ENCODE peak calls at places on chromosomes 7 and 10, in four cellular contexts. One of them, this sample, is unnamed.
A peak's percentile ranks its signal among the peaks of the same experiment; 100 is the strongest.

GRCh38 chr7:135328526-135328925 is 94.9 kb downstream of the STRA8 start:
- DNase-seq in upper lobe of left lung: no peak
- DNase-seq in endothelial cell: no peak
- DNase-seq in neural progenitor cell: no peak
- DNase-seq in this sample: no peak

GRCh38 chr7:21077602-21078001 is 290.9 kb upstream of the SP8 start:
- DNase-seq in upper lobe of left lung: no peak
- DNase-seq in endothelial cell: no peak
- DNase-seq in neural progenitor cell: no peak
- DNase-seq in this sample: no peak

GRCh38 chr10:71773221-71773971 is at the start of gene VSIR:
- DNase-seq in upper lobe of left lung: peak; percentile 99
- DNase-seq in endothelial cell: peak; percentile 97
- DNase-seq in neural progenitor cell: peak; percentile 93
- DNase-seq in this sample: peak; percentile 80

GRCh38 chr10:132590094-132590751 is 52.6 kb downstream of the INPP5A start:
- DNase-seq in upper lobe of left lung: no peak
- DNase-seq in endothelial cell: no peak
- DNase-seq in neural progenitor cell: no peak
- DNase-seq in this sample: no peak

GRCh38 chr7:151051108-151051507 is 2.8 kb downstream of the ASIC3 start:
- DNase-seq in upper lobe of left lung: peak; percentile 94
- DNase-seq in endothelial cell: peak; percentile 88
- DNase-seq in neural progenitor cell: peak; percentile 95
- DNase-seq in this sample: peak; percentile 55

GRCh38 chr10:113692271-113692670 is 12.6 kb downstream of the CASP7 start:
- DNase-seq in upper lobe of left lung: no peak
- DNase-seq in endothelial cell: no peak
- DNase-seq in neural progenitor cell: no peak
- DNase-seq in this sample: no peak

GRCh38 chr7:25894902-25895791 is 256.9 kb upstream of the NFE2L3 start:
- DNase-seq in upper lobe of left lung: peak; percentile 93
- DNase-seq in endothelial cell: peak; percentile 79
- DNase-seq in neural progenitor cell: peak; percentile 78
- DNase-seq in this sample: peak; percentile 75

GRCh38 chr7:74653686-74654181 is 3.8 kb upstream of the GTF2I start:
- DNase-seq in upper lobe of left lung: no peak
- DNase-seq in endothelial cell: no peak
- DNase-seq in neural progenitor cell: no peak
- DNase-seq in this sample: no peak

GRCh38 chr10:19144206-19144605 is 95.6 kb downstream of the MALRD1 start:
- DNase-seq in upper lobe of left lung: no peak
- DNase-seq in endothelial cell: no peak
- DNase-seq in neural progenitor cell: no peak
- DNase-seq in this sample: no peak

GRCh38 chr10:12945709-12946359 is 55.7 kb downstream of the CCDC3 start:
- DNase-seq in upper lobe of left lung: no peak
- DNase-seq in endothelial cell: no peak
- DNase-seq in neural progenitor cell: no peak
- DNase-seq in this sample: no peak

GRCh38 chr10:108112218-108112617 is 947.7 kb upstream of the SORCS1 start:
- DNase-seq in upper lobe of left lung: no peak
- DNase-seq in endothelial cell: no peak
- DNase-seq in neural progenitor cell: peak; percentile 16
- DNase-seq in this sample: no peak

GRCh38 chr7:22732556-22733126 is 5.6 kb downstream of the IL6 start:
- DNase-seq in upper lobe of left lung: no peak
- DNase-seq in endothelial cell: no peak
- DNase-seq in neural progenitor cell: no peak
- DNase-seq in this sample: no peak

GRCh38 chr7:116736927-116737715 is 65.1 kb downstream of the MET start:
- DNase-seq in upper lobe of left lung: no peak
- DNase-seq in endothelial cell: no peak
- DNase-seq in neural progenitor cell: no peak
- DNase-seq in this sample: no peak

GRCh38 chr7:157397751-157398691 is 61.2 kb downstream of the DNAJB6 start:
- DNase-seq in upper lobe of left lung: no peak
- DNase-seq in endothelial cell: peak; percentile 48
- DNase-seq in neural progenitor cell: peak; percentile 71
- DNase-seq in this sample: peak; percentile 29

GRCh38 chr10:8375137-8375536 is 320.6 kb downstream of the GATA3 start:
- DNase-seq in upper lobe of left lung: no peak
- DNase-seq in endothelial cell: no peak
- DNase-seq in neural progenitor cell: no peak
- DNase-seq in this sample: no peak

GRCh38 chr7:151372612-151373265 is 31.1 kb downstream of the NUB1 start:
- DNase-seq in upper lobe of left lung: no peak
- DNase-seq in endothelial cell: no peak
- DNase-seq in neural progenitor cell: peak; percentile 47
- DNase-seq in this sample: no peak

GRCh38 chr7:108313086-108313485 is 143.2 kb downstream of the NRCAM start:
- DNase-seq in upper lobe of left lung: no peak
- DNase-seq in endothelial cell: no peak
- DNase-seq in neural progenitor cell: no peak
- DNase-seq in this sample: no peak

GRCh38 chr7:129577881-129578462 is 33.5 kb upstream of the NRF1 start:
- DNase-seq in upper lobe of left lung: no peak
- DNase-seq in endothelial cell: no peak
- DNase-seq in neural progenitor cell: no peak
- DNase-seq in this sample: no peak

GRCh38 chr10:124560377-124560776 is 98.8 kb downstream of the LHPP start:
- DNase-seq in upper lobe of left lung: peak; percentile 52
- DNase-seq in endothelial cell: no peak
- DNase-seq in neural progenitor cell: no peak
- DNase-seq in this sample: no peak

GRCh38 chr10:67098460-67098859 is 172.6 kb downstream of the LRRTM3 start:
- DNase-seq in upper lobe of left lung: no peak
- DNase-seq in endothelial cell: no peak
- DNase-seq in neural progenitor cell: peak; percentile 63
- DNase-seq in this sample: no peak

GRCh38 chr10:112295853-112296830 is 12.9 kb downstream of the TECTB start:
- DNase-seq in upper lobe of left lung: no peak
- DNase-seq in endothelial cell: no peak
- DNase-seq in neural progenitor cell: no peak
- DNase-seq in this sample: no peak

GRCh38 chr10:69292449-69292848 is 14.2 kb downstream of the HK1 start:
- DNase-seq in upper lobe of left lung: no peak
- DNase-seq in endothelial cell: no peak
- DNase-seq in neural progenitor cell: no peak
- DNase-seq in this sample: no peak

GRCh38 chr7:155058861-155059355 is 11.2 kb upstream of the HTR5A start:
- DNase-seq in upper lobe of left lung: no peak
- DNase-seq in endothelial cell: no peak
- DNase-seq in neural progenitor cell: no peak
- DNase-seq in this sample: no peak

GRCh38 chr10:15724683-15725082 is 5.0 kb upstream of the ITGA8 start:
- DNase-seq in upper lobe of left lung: no peak
- DNase-seq in endothelial cell: no peak
- DNase-seq in neural progenitor cell: no peak
- DNase-seq in this sample: no peak

GRCh38 chr7:869348-869747 is 7.0 kb upstream of the GET4 start:
- DNase-seq in upper lobe of left lung: peak; percentile 52
- DNase-seq in endothelial cell: no peak
- DNase-seq in neural progenitor cell: no peak
- DNase-seq in this sample: no peak

GRCh38 chr7:867001-867405 is 9.4 kb upstream of the GET4 start:
- DNase-seq in upper lobe of left lung: peak; percentile 73
- DNase-seq in endothelial cell: no peak
- DNase-seq in neural progenitor cell: no peak
- DNase-seq in this sample: no peak

GRCh38 chr7:868189-868486 is 8.2 kb upstream of the GET4 start:
- DNase-seq in upper lobe of left lung: peak; percentile 64
- DNase-seq in endothelial cell: no peak
- DNase-seq in neural progenitor cell: no peak
- DNase-seq in this sample: no peak

GRCh38 chr7:865921-866320 is 10.4 kb upstream of the GET4 start:
- DNase-seq in upper lobe of left lung: peak; percentile 77
- DNase-seq in endothelial cell: no peak
- DNase-seq in neural progenitor cell: no peak
- DNase-seq in this sample: no peak

GRCh38 chr7:867406-868188 is 8.8 kb upstream of the GET4 start:
- DNase-seq in upper lobe of left lung: peak; percentile 56
- DNase-seq in endothelial cell: no peak
- DNase-seq in neural progenitor cell: no peak
- DNase-seq in this sample: no peak
- TF ChIP-seq CTCF in upper lobe of left lung: no peak
- TF ChIP-seq CTCF in endothelial cell: no peak
- TF ChIP-seq CTCF in neural progenitor cell: no peak
- TF ChIP-seq CTCF in this sample: no peak

GRCh38 chr7:31763548-31763947 is 76.5 kb downstream of the PPP1R17 start:
- DNase-seq in upper lobe of left lung: no peak
- DNase-seq in endothelial cell: no peak
- DNase-seq in neural progenitor cell: no peak
- DNase-seq in this sample: no peak
- TF ChIP-seq CTCF in upper lobe of left lung: no peak
- TF ChIP-seq CTCF in endothelial cell: peak; percentile 64
- TF ChIP-seq CTCF in neural progenitor cell: peak; percentile 56
- TF ChIP-seq CTCF in this sample: peak; percentile 49

GRCh38 chr10:21993360-21994001 is 10.0 kb downstream of the DNAJC1 start:
- DNase-seq in upper lobe of left lung: no peak
- DNase-seq in endothelial cell: no peak
- DNase-seq in neural progenitor cell: no peak
- DNase-seq in this sample: no peak
- TF ChIP-seq CTCF in upper lobe of left lung: peak; percentile 44
- TF ChIP-seq CTCF in endothelial cell: peak; percentile 52
- TF ChIP-seq CTCF in neural progenitor cell: peak; percentile 65
- TF ChIP-seq CTCF in this sample: peak; percentile 74

GRCh38 chr10:59177031-59177861 is 803 bp downstream of the PHYHIPL start:
- DNase-seq in upper lobe of left lung: no peak
- DNase-seq in endothelial cell: peak; percentile 45
- DNase-seq in neural progenitor cell: peak; percentile 74
- DNase-seq in this sample: peak; percentile 57

GRCh38 chr10:59179027-59179426 is 2.6 kb downstream of the PHYHIPL start:
- DNase-seq in upper lobe of left lung: no peak
- DNase-seq in endothelial cell: no peak
- DNase-seq in neural progenitor cell: no peak
- DNase-seq in this sample: no peak

GRCh38 chr10:59180689-59181270 is 4.3 kb downstream of the PHYHIPL start:
- DNase-seq in upper lobe of left lung: no peak
- DNase-seq in endothelial cell: no peak
- DNase-seq in neural progenitor cell: no peak
- DNase-seq in this sample: no peak

GRCh38 chr10:59177862-59178235 is 1.4 kb downstream of the PHYHIPL start:
- DNase-seq in upper lobe of left lung: no peak
- DNase-seq in endothelial cell: no peak
- DNase-seq in neural progenitor cell: no peak
- DNase-seq in this sample: no peak

DNA sequence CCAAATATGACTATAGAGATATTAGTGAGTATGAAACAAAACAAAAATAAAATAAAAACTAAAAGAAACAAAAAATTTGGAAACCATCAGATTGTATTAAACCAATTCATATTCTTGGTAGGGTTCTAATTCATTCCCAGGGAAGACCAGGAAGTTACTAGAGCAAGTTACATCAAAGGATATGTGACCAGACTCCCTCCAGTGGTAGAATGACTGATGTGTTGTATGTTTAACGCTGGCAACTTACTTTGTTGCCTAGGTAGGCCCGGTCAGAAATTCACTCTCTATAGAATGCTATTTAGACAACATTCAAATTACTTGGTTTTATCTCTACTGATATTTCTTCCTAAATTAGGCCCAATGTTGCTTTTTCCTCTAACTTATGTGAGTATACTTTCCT is 5.2 kb downstream of the PHYHIPL start:
- DNase-seq in upper lobe of left lung: no peak
- DNase-seq in endothelial cell: peak; percentile 6
- DNase-seq in neural progenitor cell: peak; percentile 69
- DNase-seq in this sample: peak; percentile 1
- TF ChIP-seq CTCF in upper lobe of left lung: peak; percentile 27
- TF ChIP-seq CTCF in endothelial cell: peak; percentile 38
- TF ChIP-seq CTCF in neural progenitor cell: peak; percentile 72
- TF ChIP-seq CTCF in this sample: peak; percentile 83

GRCh38 chr10:73888514-73888913 is 14.2 kb upstream of the CAMK2G start:
- DNase-seq in upper lobe of left lung: no peak
- DNase-seq in endothelial cell: no peak
- DNase-seq in neural progenitor cell: no peak
- DNase-seq in this sample: no peak

GRCh38 chr10:73889014-73889413 is 14.7 kb upstream of the CAMK2G start:
- DNase-seq in upper lobe of left lung: no peak
- DNase-seq in endothelial cell: no peak
- DNase-seq in neural progenitor cell: no peak
- DNase-seq in this sample: no peak

GRCh38 chr10:73886625-73887024 is 12.3 kb upstream of the CAMK2G start:
- DNase-seq in upper lobe of left lung: no peak
- DNase-seq in endothelial cell: no peak
- DNase-seq in neural progenitor cell: no peak
- DNase-seq in this sample: no peak

GRCh38 chr10:73886085-73886529 is 11.8 kb upstream of the CAMK2G start:
- DNase-seq in upper lobe of left lung: no peak
- DNase-seq in endothelial cell: peak; percentile 80
- DNase-seq in neural progenitor cell: peak; percentile 86
- DNase-seq in this sample: peak; percentile 71

DNA sequence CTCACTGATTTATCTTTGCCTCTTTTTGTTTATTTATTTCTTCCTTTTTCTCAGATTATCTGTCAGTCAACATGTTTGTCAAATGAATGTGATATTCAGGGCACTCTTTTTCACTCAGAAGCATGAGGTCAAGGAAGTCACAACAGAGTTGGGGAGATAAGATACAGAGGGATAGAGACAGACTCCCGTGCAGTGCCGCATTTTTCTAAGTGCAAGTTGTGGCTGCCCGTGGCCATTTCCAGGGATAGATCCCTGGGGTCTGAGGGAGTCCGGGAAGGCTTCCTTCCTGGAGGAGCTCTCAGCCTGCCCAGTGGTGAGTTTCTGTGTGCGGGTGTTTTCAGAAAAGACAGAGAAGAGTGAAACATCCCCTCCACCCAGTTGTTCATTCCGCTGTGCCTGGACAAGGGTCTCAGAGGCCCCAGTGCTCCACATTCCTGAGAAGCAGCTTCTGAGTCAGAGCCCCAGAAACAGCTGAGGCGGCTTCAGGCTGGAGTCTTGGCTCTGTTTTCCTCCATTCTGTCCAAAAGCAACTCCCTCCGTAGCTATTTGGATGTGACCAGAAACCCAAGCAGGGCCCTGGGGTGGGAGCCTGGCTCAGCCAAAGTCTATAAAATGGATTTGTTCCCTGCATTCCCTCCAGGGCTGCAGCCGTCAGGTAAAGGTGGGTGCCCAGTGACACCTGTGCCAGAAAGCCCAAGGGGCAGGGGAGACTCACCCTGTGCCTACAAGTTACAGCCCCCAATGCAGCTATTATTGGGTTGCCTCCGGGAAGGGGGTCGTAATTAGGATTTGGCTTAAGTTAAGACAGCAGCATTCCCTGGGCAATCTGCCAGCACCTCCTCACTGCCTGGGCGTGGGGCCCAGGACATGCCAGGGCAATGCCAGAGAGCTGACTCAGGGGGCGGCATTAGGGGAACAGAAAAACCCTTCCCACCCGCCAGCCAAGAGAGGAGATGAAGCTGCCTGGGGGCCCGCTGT is 13.0 kb upstream of the CAMK2G start:
- DNase-seq in upper lobe of left lung: peak; percentile 76
- DNase-seq in endothelial cell: peak; percentile 30
- DNase-seq in neural progenitor cell: no peak
- DNase-seq in this sample: no peak
- TF ChIP-seq CTCF in upper lobe of left lung: no peak
- TF ChIP-seq CTCF in endothelial cell: no peak
- TF ChIP-seq CTCF in neural progenitor cell: no peak
- TF ChIP-seq CTCF in this sample: no peak

GRCh38 chr7:50308301-50309129 is 4.0 kb downstream of the IKZF1 start:
- DNase-seq in upper lobe of left lung: no peak
- DNase-seq in endothelial cell: no peak
- DNase-seq in neural progenitor cell: peak; percentile 31
- DNase-seq in this sample: no peak
- TF ChIP-seq CTCF in upper lobe of left lung: no peak
- TF ChIP-seq CTCF in endothelial cell: no peak
- TF ChIP-seq CTCF in neural progenitor cell: no peak
- TF ChIP-seq CTCF in this sample: no peak

This sample was measured in neural crest cell.